ENCODE peak calls at places on chromosomes 13 and 19, in ten cellular contexts. N, K, C, A, I, Y, L, X, E and S are unnamed samples.

GRCh38 chr19:17260842-17261325 is 3.7 kb downstream of the USHBP1 start:
- DNase-seq in N (peak; percentile 86), Y (peak; percentile 64), I (peak; percentile 66), E (peak; percentile 86), L (peak; percentile 91), A (peak; percentile 50), K (peak; percentile 91), X (no peak), C (peak; percentile 94), S (peak; percentile 83)

GRCh38 chr13:67841071-67841470 is 610.9 kb upstream of the PCDH9 start:
- DNase-seq in K (no peak), Y (no peak), I (no peak), N (no peak), E (no peak), A (no peak), L (no peak), X (no peak), C (no peak), S (no peak)

GRCh38 chr13:49932066-49932465 is 4.1 kb downstream of the SPRYD7 start:
- DNase-seq in C (no peak), K (no peak), N (no peak), X (no peak), L (no peak), I (no peak), A (no peak), E (no peak), Y (no peak), S (no peak)

GRCh38 chr13:72384879-72385278 is 342.6 kb downstream of the MZT1 start:
- DNase-seq in X (no peak), C (no peak), Y (peak; percentile 1), L (no peak), K (no peak), N (no peak), E (peak; percentile 13), I (no peak), A (peak; percentile 55), S (no peak)

GRCh38 chr13:23822252-23822824 is 66.9 kb downstream of the MIPEP start:
- DNase-seq in X (no peak), C (no peak), Y (no peak), E (no peak), I (no peak), N (no peak), L (no peak), K (no peak), A (no peak), S (no peak)

GRCh38 chr13:104937881-104938280 is 1597.6 kb downstream of the EFNB2 start:
- DNase-seq in L (no peak), I (no peak), A (no peak), C (no peak), K (no peak), E (no peak), Y (no peak), N (no peak), X (no peak), S (no peak)

GRCh38 chr13:95660981-95661581 is 15.9 kb upstream of the DNAJC3 start:
- DNase-seq in I (no peak), X (no peak), L (no peak), K (no peak), C (no peak), A (peak; percentile 31), Y (peak; percentile 50), N (no peak), E (peak; percentile 64), S (no peak)

GRCh38 chr19:13985771-13986347 is 20.3 kb downstream of the RFX1 start:
- DNase-seq in N (no peak), Y (no peak), A (no peak), X (no peak), E (no peak), L (no peak), I (no peak), K (no peak), C (no peak), S (no peak)

GRCh38 chr19:10193666-10194499 is 870 bp downstream of the DNMT1 start:
- DNase-seq in A (peak; percentile 67), L (no peak), N (no peak), Y (peak; percentile 76), K (no peak), E (peak; percentile 23), I (no peak), X (no peak), C (no peak), S (peak; percentile 7)

GRCh38 chr19:18433039-18433691 is 4.8 kb downstream of the ISYNA1 start:
- DNase-seq in K (no peak), C (no peak), L (no peak), X (no peak), I (peak; percentile 64), Y (no peak), N (no peak), A (no peak), E (no peak), S (no peak)

GRCh38 chr13:51832471-51833152 is 12.4 kb downstream of the TMEM272 start:
- DNase-seq in L (no peak), A (peak; percentile 8), C (no peak), X (no peak), N (no peak), E (no peak), Y (peak; percentile 8), K (no peak), I (no peak), S (peak; percentile 35)

GRCh38 chr13:41588899-41589298 is 131.5 kb downstream of the RGCC start:
- DNase-seq in Y (peak; percentile 97), K (no peak), C (no peak), E (no peak), A (peak; percentile 95), X (no peak), I (no peak), N (no peak), L (no peak), S (no peak)

GRCh38 chr13:98476538-98476966 is 100.4 kb downstream of the STK24 start:
- DNase-seq in N (no peak), I (peak; percentile 58), C (no peak), E (no peak), Y (peak; percentile 92), L (peak; percentile 71), X (no peak), A (peak; percentile 96), K (peak; percentile 66), S (peak; percentile 89)

GRCh38 chr13:98474292-98474691 is 102.6 kb downstream of the STK24 start:
- DNase-seq in I (no peak), N (no peak), A (no peak), X (no peak), L (no peak), E (no peak), Y (no peak), K (no peak), C (no peak), S (no peak)

GRCh38 chr13:98475521-98475920 is 101.4 kb downstream of the STK24 start:
- DNase-seq in A (no peak), I (no peak), X (no peak), N (no peak), C (no peak), L (peak; percentile 75), E (no peak), Y (no peak), K (no peak), S (no peak)

GRCh38 chr13:98474761-98475160 is 102.1 kb downstream of the STK24 start:
- DNase-seq in I (no peak), L (no peak), N (no peak), Y (no peak), C (no peak), K (no peak), X (no peak), A (no peak), E (no peak), S (no peak)

GRCh38 chr13:98476106-98476505 is 100.8 kb downstream of the STK24 start:
- DNase-seq in K (no peak), A (no peak), I (no peak), E (no peak), N (no peak), C (no peak), L (no peak), Y (no peak), X (no peak), S (peak; percentile 70)
- H3K4me1 ChIP-seq in K (peaks cover 32% of the 10 kb centered on the region), A (peaks cover 11% of the 10 kb centered on the region), I (no peaks in the 10 kb centered on the region), E (peaks cover 20% of the 10 kb centered on the region), N (no peaks in the 10 kb centered on the region), C (no peaks in the 10 kb centered on the region), L (peaks cover 50% of the 10 kb centered on the region), Y (peaks cover 16% of the 10 kb centered on the region), X (peaks cover 10% of the 10 kb centered on the region), S (peaks cover 44% of the 10 kb centered on the region)

DNA sequence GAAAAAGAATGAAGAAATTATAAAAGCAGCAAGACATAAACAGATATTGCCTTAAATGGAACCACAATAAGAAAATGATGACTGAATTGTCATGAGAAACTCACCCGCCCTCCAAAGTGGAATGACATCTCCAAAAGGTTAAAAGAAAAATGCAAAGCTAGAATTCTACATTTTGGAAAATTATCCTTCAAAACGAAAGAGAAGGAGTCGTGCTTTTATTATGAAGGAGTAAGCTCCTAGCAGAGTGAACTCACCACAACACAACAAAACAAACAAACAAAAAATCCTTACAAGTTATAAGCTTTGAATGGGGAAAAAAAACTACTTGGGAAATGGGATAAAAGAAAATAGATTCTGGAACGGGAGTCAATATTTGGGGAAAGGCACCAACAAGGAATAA is 6.7 kb downstream of the SIGLEC14 start:
- DNase-seq in E (no peak), X (no peak), K (no peak), A (no peak), C (no peak), I (no peak), N (no peak), L (no peak), Y (no peak), S (no peak)
- H3K9me3 ChIP-seq in E (no peaks in the 10 kb centered on the region), X (peaks cover 3% of the 10 kb centered on the region), K (no peaks in the 10 kb centered on the region), A (no peaks in the 10 kb centered on the region), C (peaks cover 3% of the 10 kb centered on the region), I (no peaks in the 10 kb centered on the region), N (no peaks in the 10 kb centered on the region), L (no peaks in the 10 kb centered on the region), Y (no peaks in the 10 kb centered on the region), S (no peaks in the 10 kb centered on the region)

DNA sequence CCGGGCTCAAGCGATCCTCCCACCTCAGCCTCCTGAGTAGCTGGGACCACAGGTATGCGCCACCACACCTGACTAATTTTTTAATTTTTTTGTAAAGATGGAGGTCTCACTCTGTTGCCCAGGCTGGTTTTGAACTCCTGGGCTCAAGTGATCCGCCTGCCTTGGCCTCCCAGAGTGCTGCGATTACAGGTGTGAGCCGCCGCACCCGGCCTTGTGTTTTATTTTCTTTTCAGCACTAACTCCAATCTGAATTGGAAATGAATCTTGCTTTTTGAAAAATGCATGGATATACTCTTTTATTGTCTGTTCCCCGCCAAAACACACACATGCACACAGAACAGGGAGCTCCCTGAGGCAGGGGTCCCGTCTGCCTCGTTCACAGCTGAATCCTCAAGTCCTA is 1.3 kb upstream of the ISOC2 start:
- DNase-seq in Y (no peak), I (no peak), K (no peak), E (no peak), A (no peak), X (no peak), C (no peak), N (no peak), L (no peak), S (no peak)
- H3K4me1 ChIP-seq in Y (peaks cover 7% of the 10 kb centered on the region), I (peaks cover 5% of the 10 kb centered on the region), K (peaks cover 17% of the 10 kb centered on the region), E (peaks cover 4% of the 10 kb centered on the region), A (peaks cover 10% of the 10 kb centered on the region), X (peaks cover 4% of the 10 kb centered on the region), C (no peaks in the 10 kb centered on the region), N (no peaks in the 10 kb centered on the region), L (peaks cover 21% of the 10 kb centered on the region), S (peaks cover 14% of the 10 kb centered on the region)

DNA sequence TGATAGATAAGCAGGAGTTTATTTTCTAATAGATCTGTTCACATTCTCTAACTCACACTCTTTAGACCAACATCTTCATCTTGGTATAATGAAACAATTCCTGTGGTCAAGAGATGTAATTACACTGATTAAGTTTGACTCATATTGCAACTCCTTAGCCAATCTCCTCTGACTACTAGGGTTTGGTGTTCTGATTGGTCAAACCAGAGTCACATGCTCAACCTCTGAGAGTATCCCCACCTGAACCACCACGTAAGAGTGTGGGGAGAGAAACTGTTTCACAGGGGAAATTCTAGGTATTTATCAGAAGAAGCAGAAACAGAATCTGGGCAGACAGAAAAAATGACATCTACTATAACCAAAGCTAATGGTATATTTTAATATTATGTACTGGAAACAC is 42.4 kb downstream of the UQCRFS1 start:
- DNase-seq in N (no peak), E (no peak), Y (no peak), X (no peak), L (no peak), A (no peak), C (no peak), I (no peak), K (no peak), S (no peak)
- H3K9me3 ChIP-seq in N (peaks cover 26% of the 10 kb centered on the region), E (no peaks in the 10 kb centered on the region), Y (no peaks in the 10 kb centered on the region), X (peaks cover 2% of the 10 kb centered on the region), L (peaks cover 4% of the 10 kb centered on the region), A (no peaks in the 10 kb centered on the region), C (no peaks in the 10 kb centered on the region), I (no peaks in the 10 kb centered on the region), K (peaks cover 23% of the 10 kb centered on the region), S (no peaks in the 10 kb centered on the region)